ENCODE peak calls at places on chromosomes 11 and 22, in eight cellular contexts. One of them, this sample, is unnamed. For H3K27me3, the result is how much of the 10 kb centered on the place peaks cover.

GRCh38 chr11:131311746-131312145 is 58.7 kb upstream of the NTM start:
- DNase-seq in esophagus muscularis mucosa: no peak
- DNase-seq in transverse colon: no peak
- DNase-seq in ovary: no peak
- DNase-seq in sigmoid colon: no peak
- DNase-seq in H1: no peak
- DNase-seq in stomach: no peak
- DNase-seq in GM12878: no peak
- DNase-seq in this sample: no peak

GRCh38 chr11:69541501-69542313 is 60.2 kb downstream of the LINC01488 start:
- DNase-seq in esophagus muscularis mucosa: no peak
- DNase-seq in transverse colon: no peak
- DNase-seq in ovary: no peak
- DNase-seq in sigmoid colon: peak
- DNase-seq in H1: no peak
- DNase-seq in stomach: no peak
- DNase-seq in GM12878: no peak
- DNase-seq in this sample: no peak

GRCh38 chr11:67120881-67121710 is 2.0 kb downstream of the KDM2A start:
- DNase-seq in esophagus muscularis mucosa: no peak
- DNase-seq in transverse colon: peak
- DNase-seq in ovary: no peak
- DNase-seq in sigmoid colon: peak
- DNase-seq in H1: no peak
- DNase-seq in stomach: peak
- DNase-seq in GM12878: peak
- DNase-seq in this sample: no peak

GRCh38 chr11:57658023-57658361 is 430 bp downstream of the CLP1 start:
- DNase-seq in esophagus muscularis mucosa: no peak
- DNase-seq in transverse colon: no peak
- DNase-seq in ovary: no peak
- DNase-seq in sigmoid colon: no peak
- DNase-seq in H1: no peak
- DNase-seq in stomach: no peak
- DNase-seq in GM12878: no peak
- DNase-seq in this sample: no peak

GRCh38 chr11:79400717-79401330 is 40.0 kb downstream of the TENM4 start:
- DNase-seq in esophagus muscularis mucosa: no peak
- DNase-seq in transverse colon: peak
- DNase-seq in ovary: peak
- DNase-seq in sigmoid colon: no peak
- DNase-seq in H1: peak
- DNase-seq in stomach: peak
- DNase-seq in GM12878: no peak
- DNase-seq in this sample: no peak

GRCh38 chr11:92707173-92707619 is 262.3 kb upstream of the MTNR1B start:
- DNase-seq in esophagus muscularis mucosa: no peak
- DNase-seq in transverse colon: no peak
- DNase-seq in ovary: no peak
- DNase-seq in sigmoid colon: no peak
- DNase-seq in H1: no peak
- DNase-seq in stomach: no peak
- DNase-seq in GM12878: no peak
- DNase-seq in this sample: peak

GRCh38 chr22:47014636-47014930 is 252.1 kb downstream of the TBC1D22A start:
- DNase-seq in esophagus muscularis mucosa: no peak
- DNase-seq in transverse colon: no peak
- DNase-seq in ovary: no peak
- DNase-seq in sigmoid colon: peak
- DNase-seq in H1: no peak
- DNase-seq in stomach: peak
- DNase-seq in GM12878: no peak
- DNase-seq in this sample: no peak

GRCh38 chr11:104830080-104830479 is 68.2 kb downstream of the CASP12 start:
- DNase-seq in esophagus muscularis mucosa: no peak
- DNase-seq in transverse colon: no peak
- DNase-seq in ovary: no peak
- DNase-seq in sigmoid colon: no peak
- DNase-seq in H1: no peak
- DNase-seq in stomach: no peak
- DNase-seq in GM12878: no peak
- DNase-seq in this sample: no peak

GRCh38 chr11:135069884-135070283 is 657.8 kb upstream of the B3GAT1 start:
- DNase-seq in esophagus muscularis mucosa: no peak
- DNase-seq in transverse colon: no peak
- DNase-seq in ovary: no peak
- DNase-seq in sigmoid colon: no peak
- DNase-seq in H1: no peak
- DNase-seq in stomach: no peak
- DNase-seq in GM12878: no peak
- DNase-seq in this sample: no peak

GRCh38 chr22:17131686-17132085 is 10.5 kb upstream of the TMEM121B start:
- DNase-seq in esophagus muscularis mucosa: no peak
- DNase-seq in transverse colon: no peak
- DNase-seq in ovary: no peak
- DNase-seq in sigmoid colon: peak
- DNase-seq in H1: no peak
- DNase-seq in stomach: no peak
- DNase-seq in GM12878: no peak
- DNase-seq in this sample: no peak

GRCh38 chr11:88399171-88399570 is 61.6 kb upstream of the CTSC start:
- DNase-seq in esophagus muscularis mucosa: no peak
- DNase-seq in transverse colon: no peak
- DNase-seq in ovary: no peak
- DNase-seq in sigmoid colon: no peak
- DNase-seq in H1: no peak
- DNase-seq in stomach: no peak
- DNase-seq in GM12878: no peak
- DNase-seq in this sample: no peak

GRCh38 chr11:115466122-115466521 is 38.1 kb downstream of the CADM1 start:
- DNase-seq in esophagus muscularis mucosa: no peak
- DNase-seq in transverse colon: no peak
- DNase-seq in ovary: no peak
- DNase-seq in sigmoid colon: no peak
- DNase-seq in H1: no peak
- DNase-seq in stomach: no peak
- DNase-seq in GM12878: no peak
- DNase-seq in this sample: no peak

GRCh38 chr11:6604081-6604626 is 580 bp downstream of the ILK start:
- DNase-seq in esophagus muscularis mucosa: peak
- DNase-seq in transverse colon: peak
- DNase-seq in ovary: peak
- DNase-seq in sigmoid colon: peak
- DNase-seq in H1: no peak
- DNase-seq in stomach: peak
- DNase-seq in GM12878: no peak
- DNase-seq in this sample: peak

GRCh38 chr11:118699508-118700220 is 20.2 kb upstream of the TREH start:
- DNase-seq in esophagus muscularis mucosa: no peak
- DNase-seq in transverse colon: no peak
- DNase-seq in ovary: no peak
- DNase-seq in sigmoid colon: peak
- DNase-seq in H1: no peak
- DNase-seq in stomach: no peak
- DNase-seq in GM12878: no peak
- DNase-seq in this sample: no peak

GRCh38 chr11:35364101-35364780 is 55.1 kb downstream of the SLC1A2 start:
- DNase-seq in esophagus muscularis mucosa: peak
- DNase-seq in transverse colon: peak
- DNase-seq in ovary: peak
- DNase-seq in sigmoid colon: peak
- DNase-seq in H1: no peak
- DNase-seq in stomach: peak
- DNase-seq in GM12878: no peak
- DNase-seq in this sample: peak

GRCh38 chr11:69972351-69972802 is 105.7 kb upstream of the ANO1 start:
- DNase-seq in esophagus muscularis mucosa: no peak
- DNase-seq in transverse colon: peak
- DNase-seq in ovary: no peak
- DNase-seq in sigmoid colon: no peak
- DNase-seq in H1: no peak
- DNase-seq in stomach: no peak
- DNase-seq in GM12878: no peak
- DNase-seq in this sample: no peak

DNA sequence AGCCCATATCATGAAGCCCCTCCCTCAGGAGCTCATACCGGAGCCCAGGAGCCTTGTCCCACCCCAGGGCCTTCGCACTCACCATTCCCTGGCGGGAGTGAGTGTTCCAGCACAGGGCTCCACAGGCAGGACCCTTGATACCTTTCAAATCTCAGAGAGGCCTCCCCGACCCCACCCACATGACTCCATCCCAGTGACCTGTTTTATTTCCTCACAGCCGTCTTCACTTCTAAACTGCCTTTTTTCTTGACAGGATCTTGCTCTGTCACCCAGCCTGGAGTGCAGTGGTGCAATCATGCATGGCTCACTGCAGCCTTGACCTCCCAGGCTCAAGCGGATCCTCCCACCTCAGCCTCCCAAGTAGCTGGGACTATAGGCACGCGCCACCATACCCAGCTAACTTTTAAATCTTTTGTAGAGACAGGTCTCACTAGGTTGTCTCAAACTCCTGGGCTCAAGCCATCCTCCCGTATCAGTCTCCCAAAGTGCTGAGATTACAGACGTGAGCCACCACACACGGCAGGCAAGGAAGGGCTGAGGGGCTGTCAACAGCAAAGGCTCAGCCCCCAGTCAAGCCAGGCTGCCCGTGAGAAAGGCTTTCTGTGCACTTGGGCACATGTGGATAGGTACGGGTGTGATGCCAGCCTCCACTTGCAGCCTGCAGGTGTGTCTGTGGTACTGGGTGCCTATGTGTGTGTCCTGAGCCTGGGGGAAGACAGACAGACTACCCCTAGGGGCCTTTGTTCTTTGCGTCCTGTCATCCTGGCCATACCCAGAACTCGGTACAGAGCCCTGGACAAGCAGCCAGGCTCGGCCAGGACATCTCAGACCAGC is 9.3 kb downstream of the RPL3 start:
- DNase-seq in esophagus muscularis mucosa: no peak
- DNase-seq in transverse colon: no peak
- DNase-seq in ovary: no peak
- DNase-seq in sigmoid colon: no peak
- DNase-seq in H1: peak
- DNase-seq in stomach: no peak
- DNase-seq in GM12878: no peak
- DNase-seq in this sample: no peak
- TF ChIP-seq EP300 in esophagus muscularis mucosa: no peak
- TF ChIP-seq EP300 in transverse colon: no peak
- TF ChIP-seq EP300 in ovary: no peak
- TF ChIP-seq EP300 in sigmoid colon: no peak
- TF ChIP-seq EP300 in H1: no peak
- TF ChIP-seq EP300 in stomach: no peak
- TF ChIP-seq EP300 in GM12878: no peak
- TF ChIP-seq EP300 in this sample: no peak

DNA sequence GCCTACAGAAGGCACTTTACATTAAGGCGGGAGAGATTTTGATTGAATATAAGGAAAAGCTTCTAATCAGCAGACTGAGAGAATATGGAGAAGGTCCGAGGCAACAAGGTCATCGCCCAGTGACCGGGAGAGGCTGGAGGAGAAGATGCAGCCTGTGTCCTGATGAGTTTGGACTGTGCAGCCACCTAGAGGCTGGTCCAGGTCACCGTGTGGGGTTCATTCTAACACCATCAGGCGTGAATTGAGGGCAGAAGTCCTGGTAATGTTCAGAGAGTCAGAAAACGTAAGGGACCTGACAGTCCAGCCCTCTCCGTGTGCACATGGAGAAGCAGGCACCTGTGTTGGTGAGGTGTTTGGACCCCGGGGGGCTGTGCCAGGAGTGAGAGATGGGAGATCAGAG is 102.7 kb downstream of the FEZ1 start:
- DNase-seq in esophagus muscularis mucosa: no peak
- DNase-seq in transverse colon: no peak
- DNase-seq in ovary: no peak
- DNase-seq in sigmoid colon: peak
- DNase-seq in H1: no peak
- DNase-seq in stomach: no peak
- DNase-seq in GM12878: no peak
- DNase-seq in this sample: no peak
- H3K27me3 ChIP-seq in esophagus muscularis mucosa: under half
- H3K27me3 ChIP-seq in transverse colon: under half
- H3K27me3 ChIP-seq in ovary: under half
- H3K27me3 ChIP-seq in sigmoid colon: under half
- H3K27me3 ChIP-seq in H1: under half
- H3K27me3 ChIP-seq in stomach: under half
- H3K27me3 ChIP-seq in GM12878: under half
- H3K27me3 ChIP-seq in this sample: under half

GRCh38 chr11:120339394-120339890 is 3.2 kb downstream of the ARHGEF12 start:
- DNase-seq in esophagus muscularis mucosa: no peak
- DNase-seq in transverse colon: peak
- DNase-seq in ovary: no peak
- DNase-seq in sigmoid colon: no peak
- DNase-seq in H1: no peak
- DNase-seq in stomach: peak
- DNase-seq in GM12878: no peak
- DNase-seq in this sample: no peak
- TF ChIP-seq POLR2A in esophagus muscularis mucosa: no peak
- TF ChIP-seq POLR2A in transverse colon: no peak
- TF ChIP-seq POLR2A in ovary: no peak
- TF ChIP-seq POLR2A in sigmoid colon: no peak
- TF ChIP-seq POLR2A in H1: no peak
- TF ChIP-seq POLR2A in stomach: peak
- TF ChIP-seq POLR2A in GM12878: no peak
- TF ChIP-seq POLR2A in this sample: peak

GRCh38 chr11:113675565-113675964 is 30.5 kb downstream of the TMPRSS5 start:
- DNase-seq in esophagus muscularis mucosa: no peak
- DNase-seq in transverse colon: no peak
- DNase-seq in ovary: no peak
- DNase-seq in sigmoid colon: no peak
- DNase-seq in H1: no peak
- DNase-seq in stomach: no peak
- DNase-seq in GM12878: no peak
- DNase-seq in this sample: no peak
- TF ChIP-seq EP300 in esophagus muscularis mucosa: no peak
- TF ChIP-seq EP300 in transverse colon: no peak
- TF ChIP-seq EP300 in ovary: no peak
- TF ChIP-seq EP300 in sigmoid colon: no peak
- TF ChIP-seq EP300 in H1: no peak
- TF ChIP-seq EP300 in stomach: no peak
- TF ChIP-seq EP300 in GM12878: no peak
- TF ChIP-seq EP300 in this sample: no peak